ENCODE peak calls at places on chromosomes 4 and X, in four cellular contexts. C is lung, T is suprapubic skin, G is AG04449. E is an unnamed sample.

GRCh38 chr4:121668368-121669162 is 28.2 kb downstream of the ANXA5 start:
- DNase-seq in T (no peak), G (peak; percentile 95), C (no peak), E (no peak)

GRCh38 chr4:126582737-126583136 is 1050.0 kb upstream of the INTU start:
- DNase-seq in G (no peak), T (no peak), C (no peak), E (no peak)

GRCh38 chrX:135520553-135521404 is at the start of gene INTS6L:
- DNase-seq in G (peak; percentile 63), C (peak; percentile 85), T (peak; percentile 92), E (peak; percentile 77)

GRCh38 chrX:81316163-81316562 is 114.3 kb downstream of the SH3BGRL start:
- DNase-seq in T (no peak), C (no peak), G (no peak), E (no peak)

GRCh38 chrX:20019672-20020365 is 29.0 kb upstream of the BCLAF3 start:
- DNase-seq in T (no peak), C (no peak), G (no peak), E (no peak)

GRCh38 chrX:13511557-13512330 is 57.7 kb upstream of the EGFL6 start:
- DNase-seq in G (no peak), C (no peak), T (no peak), E (no peak)

GRCh38 chr4:11669156-11669555 is 240.5 kb upstream of the HS3ST1 start:
- DNase-seq in T (no peak), C (no peak), G (no peak), E (no peak)

GRCh38 chr4:7988437-7988836 is 48.8 kb upstream of the AFAP1 start:
- DNase-seq in G (peak; percentile 78), T (no peak), C (no peak), E (no peak)

GRCh38 chr4:1290165-1290977 is 680 bp downstream of the MAEA start:
- DNase-seq in C (no peak), T (no peak), G (no peak), E (peak; percentile 68)

E was measured in pancreas.